ENCODE peak calls at places on chromosomes 16 and 17, in four cellular contexts. One of them, this sample, is unnamed.

GRCh38 chr16:21300309-21301167 is 22.4 kb upstream of the CRYM start:
- DNase-seq in C1 segment of cervical spinal cord: peak
- DNase-seq in frontal cortex: peak
- DNase-seq in stimulated activated CD4-positive, alpha-beta T cell treated with anti-CD3 and anti-CD28 coated beads, TNF-alpha, amount 100 ng/mL, for 48 hours: peak
- DNase-seq in this sample: peak

GRCh38 chr16:77700846-77701245 is 21.5 kb upstream of the NUDT7 start:
- DNase-seq in C1 segment of cervical spinal cord: no peak
- DNase-seq in frontal cortex: no peak
- DNase-seq in stimulated activated CD4-positive, alpha-beta T cell treated with anti-CD3 and anti-CD28 coated beads, TNF-alpha, amount 100 ng/mL, for 48 hours: no peak
- DNase-seq in this sample: no peak

GRCh38 chr16:28974007-28974436 is 556 bp upstream of the SPNS1 start:
- DNase-seq in C1 segment of cervical spinal cord: peak
- DNase-seq in frontal cortex: peak
- DNase-seq in stimulated activated CD4-positive, alpha-beta T cell treated with anti-CD3 and anti-CD28 coated beads, TNF-alpha, amount 100 ng/mL, for 48 hours: no peak
- DNase-seq in this sample: peak

GRCh38 chr17:48373130-48373844 is 56.7 kb downstream of the SKAP1 start:
- DNase-seq in C1 segment of cervical spinal cord: no peak
- DNase-seq in frontal cortex: no peak
- DNase-seq in stimulated activated CD4-positive, alpha-beta T cell treated with anti-CD3 and anti-CD28 coated beads, TNF-alpha, amount 100 ng/mL, for 48 hours: no peak
- DNase-seq in this sample: no peak

GRCh38 chr16:64292953-64293352 is 828.9 kb downstream of the CDH11 start:
- DNase-seq in C1 segment of cervical spinal cord: no peak
- DNase-seq in frontal cortex: no peak
- DNase-seq in stimulated activated CD4-positive, alpha-beta T cell treated with anti-CD3 and anti-CD28 coated beads, TNF-alpha, amount 100 ng/mL, for 48 hours: no peak
- DNase-seq in this sample: no peak

GRCh38 chr17:32483451-32484019 is 3.3 kb upstream of the CDK5R1 start:
- DNase-seq in C1 segment of cervical spinal cord: peak
- DNase-seq in frontal cortex: peak
- DNase-seq in stimulated activated CD4-positive, alpha-beta T cell treated with anti-CD3 and anti-CD28 coated beads, TNF-alpha, amount 100 ng/mL, for 48 hours: no peak
- DNase-seq in this sample: peak

GRCh38 chr17:29176500-29177351 is 3.5 kb downstream of the MYO18A start:
- DNase-seq in C1 segment of cervical spinal cord: no peak
- DNase-seq in frontal cortex: peak
- DNase-seq in stimulated activated CD4-positive, alpha-beta T cell treated with anti-CD3 and anti-CD28 coated beads, TNF-alpha, amount 100 ng/mL, for 48 hours: no peak
- DNase-seq in this sample: no peak

GRCh38 chr16:69373019-69373418 is 12.8 kb downstream of the TERF2 start:
- DNase-seq in C1 segment of cervical spinal cord: no peak
- DNase-seq in frontal cortex: no peak
- DNase-seq in stimulated activated CD4-positive, alpha-beta T cell treated with anti-CD3 and anti-CD28 coated beads, TNF-alpha, amount 100 ng/mL, for 48 hours: no peak
- DNase-seq in this sample: no peak

GRCh38 chr16:11403920-11404319 is 58.7 kb downstream of the RMI2 start:
- DNase-seq in C1 segment of cervical spinal cord: no peak
- DNase-seq in frontal cortex: no peak
- DNase-seq in stimulated activated CD4-positive, alpha-beta T cell treated with anti-CD3 and anti-CD28 coated beads, TNF-alpha, amount 100 ng/mL, for 48 hours: no peak
- DNase-seq in this sample: no peak

GRCh38 chr17:36944488-36945040 is 4.2 kb upstream of the AATF start:
- DNase-seq in C1 segment of cervical spinal cord: no peak
- DNase-seq in frontal cortex: no peak
- DNase-seq in stimulated activated CD4-positive, alpha-beta T cell treated with anti-CD3 and anti-CD28 coated beads, TNF-alpha, amount 100 ng/mL, for 48 hours: no peak
- DNase-seq in this sample: no peak

GRCh38 chr16:7745321-7745720 is 412.7 kb downstream of the RBFOX1 start:
- DNase-seq in C1 segment of cervical spinal cord: peak
- DNase-seq in frontal cortex: no peak
- DNase-seq in stimulated activated CD4-positive, alpha-beta T cell treated with anti-CD3 and anti-CD28 coated beads, TNF-alpha, amount 100 ng/mL, for 48 hours: no peak
- DNase-seq in this sample: no peak